ENCODE peak calls at places on chromosome X, in eight cellular contexts. Q is right cardiac atrium; F is aorta; V is HCT116; D is tibial artery; P is CD8-positive, alpha-beta T cell; M is SK-N-SH; W is cardiac muscle cell. S is an unnamed sample. For H3K27me3, the result is how much of the 10 kb centered on the place peaks cover.

GRCh38 chrX:1462596-1463251 is 10.0 kb upstream of the ASMTL start:
- DNase-seq in Q (no peak), F (no peak), V (no peak), D (peak), P (peak), M (no peak), W (no peak), S (peak)

GRCh38 chrX:145856181-145856580 is 38.6 kb downstream of the SLITRK2 start:
- DNase-seq in Q (no peak), F (no peak), V (no peak), D (no peak), P (no peak), M (no peak), W (no peak), S (no peak)

GRCh38 chrX:20477836-20478532 is 211.3 kb upstream of the RPS6KA3 start:
- DNase-seq in Q (no peak), F (no peak), V (no peak), D (no peak), P (no peak), M (no peak), W (no peak), S (peak)

GRCh38 chrX:46573896-46574336 is 351 bp downstream of the CHST7 start:
- DNase-seq in Q (peak), F (peak), V (no peak), D (peak), P (peak), M (peak), W (peak), S (no peak)

GRCh38 chrX:30659421-30659820 is 6.2 kb downstream of the GK start:
- DNase-seq in Q (no peak), F (no peak), V (no peak), D (no peak), P (no peak), M (no peak), W (no peak), S (no peak)

GRCh38 chrX:114071412-114071811 is 512.5 kb upstream of the HTR2C start:
- DNase-seq in Q (no peak), F (no peak), V (no peak), D (no peak), P (no peak), M (no peak), W (no peak), S (no peak)

GRCh38 chrX:45697591-45697990 is 496.9 kb upstream of the DIPK2B start:
- DNase-seq in Q (no peak), F (no peak), V (no peak), D (no peak), P (no peak), M (no peak), W (no peak), S (no peak)

GRCh38 chrX:136619889-136620505 is 28.0 kb upstream of the CD40LG start:
- DNase-seq in Q (no peak), F (no peak), V (no peak), D (no peak), P (no peak), M (no peak), W (no peak), S (no peak)

GRCh38 chrX:42992199-42992943 is 214.4 kb upstream of the PPP1R2C start:
- DNase-seq in Q (no peak), F (no peak), V (no peak), D (no peak), P (no peak), M (no peak), W (no peak), S (no peak)

GRCh38 chrX:74179071-74179470 is 124.9 kb upstream of the ZCCHC13 start:
- DNase-seq in Q (no peak), F (no peak), V (no peak), D (no peak), P (no peak), M (no peak), W (no peak), S (no peak)
- H3K27ac ChIP-seq in Q (no peak), F (no peak), V (no peak), D (no peak), P (no peak), M (no peak), W (no peak), S (no peak)

DNA sequence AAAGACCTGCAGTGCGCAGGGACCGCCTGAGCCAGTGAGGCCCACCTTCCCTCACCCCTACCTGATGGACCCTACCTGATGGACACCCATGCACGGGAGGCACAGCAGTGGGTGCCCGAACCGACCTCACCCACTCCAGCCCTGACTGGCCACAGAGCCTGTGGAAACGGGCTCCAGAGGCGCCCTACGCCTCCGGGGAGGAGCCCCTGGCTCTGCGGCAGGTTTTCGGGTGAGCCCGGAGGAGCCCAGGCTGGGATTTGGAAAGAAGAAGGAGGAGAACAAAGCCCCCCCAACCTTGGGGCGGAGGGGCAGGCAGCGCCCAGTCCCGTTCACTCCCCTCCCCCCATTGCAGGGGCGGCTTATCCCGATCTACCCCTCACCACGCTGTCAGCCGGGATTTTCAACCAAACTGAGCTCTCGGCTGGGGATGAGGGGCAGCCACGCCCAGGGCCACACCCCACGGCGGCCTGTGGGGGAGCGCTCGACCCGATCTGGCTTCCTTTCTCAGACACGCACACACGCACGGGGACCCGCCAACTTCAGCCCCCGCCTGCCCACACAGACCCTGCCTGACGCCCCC is 675 bp downstream of the L1CAM start:
- DNase-seq in Q (no peak), F (no peak), V (no peak), D (no peak), P (no peak), M (no peak), W (no peak), S (no peak)
- H3K27me3 ChIP-seq in Q (under half), F (under half), V (under half), D (half or more), P (under half), M (under half), W (under half), S (half or more)

GRCh38 chrX:53085661-53086229 is 3.6 kb downstream of the TSPYL2 start:
- DNase-seq in Q (no peak), F (no peak), V (no peak), D (no peak), P (no peak), M (no peak), W (no peak), S (no peak)

GRCh38 chrX:53086464-53086863 is 4.3 kb downstream of the TSPYL2 start:
- DNase-seq in Q (peak), F (no peak), V (no peak), D (peak), P (no peak), M (no peak), W (no peak), S (no peak)

GRCh38 chrX:53087378-53087777 is 5.2 kb downstream of the TSPYL2 start:
- DNase-seq in Q (no peak), F (no peak), V (no peak), D (no peak), P (no peak), M (no peak), W (no peak), S (no peak)

GRCh38 chrX:53089224-53089842 is 4.6 kb upstream of the KANTR start:
- DNase-seq in Q (peak), F (no peak), V (peak), D (peak), P (no peak), M (peak), W (peak), S (no peak)

GRCh38 chrX:53088136-53088974 is 5.6 kb upstream of the KANTR start:
- DNase-seq in Q (peak), F (peak), V (no peak), D (peak), P (peak), M (peak), W (peak), S (peak)
- H3K4me3 ChIP-seq in Q (peak), F (peak), V (no peak), D (peak), P (peak), M (peak), W (peak), S (peak)

GRCh38 chrX:54994099-54994498 is at the start of gene PFKFB1:
- DNase-seq in Q (no peak), F (no peak), V (no peak), D (no peak), P (no peak), M (no peak), W (no peak), S (no peak)
- H3K27ac ChIP-seq in Q (no peak), F (no peak), V (no peak), D (no peak), P (no peak), M (no peak), W (no peak), S (no peak)

DNA sequence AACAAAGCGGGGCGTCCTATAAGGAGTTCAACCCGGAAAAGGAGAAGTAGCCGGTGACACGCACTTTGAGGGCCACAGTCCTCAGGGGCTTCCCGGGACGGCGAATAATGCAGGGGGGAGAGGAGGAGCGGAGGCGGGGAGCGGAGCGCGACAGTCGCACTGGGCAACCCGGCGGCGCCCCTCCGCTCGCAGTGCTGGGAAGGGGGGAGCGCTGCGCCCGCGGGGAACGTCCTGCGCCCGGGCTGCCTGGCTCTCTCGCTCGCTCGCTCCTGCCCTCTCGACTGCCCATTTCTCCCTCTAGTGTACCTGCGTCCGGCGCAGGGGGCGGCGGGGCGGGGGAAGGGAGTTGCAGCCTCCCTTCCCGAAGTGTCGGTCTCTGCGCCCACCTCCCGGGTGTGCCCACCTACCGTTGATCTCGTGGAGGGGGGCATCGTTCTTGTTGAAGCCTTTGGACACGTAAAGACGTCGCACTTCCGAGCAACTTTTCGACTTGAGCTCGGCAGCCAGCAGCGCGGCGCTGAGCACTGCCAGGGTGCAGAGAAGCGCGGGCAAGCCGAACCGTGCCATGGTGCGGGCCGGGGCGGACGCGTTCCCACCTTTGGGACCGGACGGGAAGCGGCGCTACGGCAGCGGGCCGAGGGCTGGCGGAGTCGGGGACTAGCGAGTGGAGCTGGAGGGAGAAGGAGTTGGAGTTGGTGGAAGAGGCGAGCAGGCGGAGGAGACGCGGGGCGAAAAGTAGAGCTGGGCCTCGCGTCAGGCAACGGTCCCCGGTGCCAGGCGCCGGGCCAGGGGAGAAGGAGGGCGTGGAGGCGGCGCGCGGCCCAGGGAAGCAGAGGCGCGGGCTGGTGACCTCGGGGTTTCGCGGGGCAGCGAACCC is 652 bp downstream of the GPC4 start:
- DNase-seq in Q (peak), F (peak), V (no peak), D (no peak), P (no peak), M (peak), W (peak), S (peak)
- H3K27me3 ChIP-seq in Q (under half), F (under half), V (under half), D (under half), P (under half), M (under half), W (under half), S (under half)